ENCODE peak calls at places on chromosomes 1 and 21, in seven cellular contexts. S is SJSA1; H is kidney epithelial cell; C is NCI-H1105 treated with DMSO at 0.1 percent for 48 hours; R is effector memory CD4-positive, alpha-beta T cell; Y is neuronal stem cell; V is kidney. I is an unnamed sample.

GRCh38 chr1:24745711-24746582 is 700 bp downstream of the CLIC4 start:
- DNase-seq in S (peak; percentile 65), H (no peak), C (peak; percentile 50), R (no peak), Y (no peak), V (no peak), I (no peak)

GRCh38 chr1:40243371-40243770 is 4.4 kb upstream of the TMCO2 start:
- DNase-seq in S (no peak), H (no peak), C (no peak), R (no peak), Y (no peak), V (no peak), I (peak; percentile 57)

GRCh38 chr21:34545079-34545884 is 33.3 kb upstream of the KCNE1 start:
- DNase-seq in S (peak; percentile 98), H (peak; percentile 67), C (no peak), R (no peak), Y (no peak), V (no peak), I (no peak)

GRCh38 chr21:28489197-28489596 is 503.5 kb downstream of the LTN1 start:
- DNase-seq in S (no peak), H (no peak), C (no peak), R (no peak), Y (no peak), V (no peak), I (no peak)

GRCh38 chr1:39896909-39897685 is 4.6 kb downstream of the MYCL start:
- DNase-seq in S (peak; percentile 57), H (no peak), C (no peak), R (no peak), Y (no peak), V (no peak), I (no peak)

GRCh38 chr1:237074371-237075117 is 32.6 kb downstream of the RYR2 start:
- DNase-seq in S (no peak), H (no peak), C (no peak), R (no peak), Y (no peak), V (no peak), I (no peak)

GRCh38 chr1:202662081-202662480 is 48.2 kb downstream of the SYT2 start:
- DNase-seq in S (no peak), H (no peak), C (peak; percentile 63), R (no peak), Y (no peak), V (no peak), I (no peak)

GRCh38 chr21:41653944-41654625 is 112.8 kb downstream of the RIPK4 start:
- DNase-seq in S (peak; percentile 92), H (no peak), C (no peak), R (no peak), Y (no peak), V (no peak), I (peak; percentile 11)

GRCh38 chr1:10734900-10735602 is 61.4 kb downstream of the CASZ1 start:
- DNase-seq in S (no peak), H (no peak), C (peak; percentile 89), R (no peak), Y (peak; percentile 44), V (no peak), I (no peak)

GRCh38 chr1:106995970-106996369 is 60.5 kb upstream of the PRMT6 start:
- DNase-seq in S (no peak), H (no peak), C (no peak), R (no peak), Y (no peak), V (no peak), I (no peak)

GRCh38 chr21:31446206-31446900 is 102.3 kb upstream of the TIAM1 start:
- DNase-seq in S (no peak), H (no peak), C (no peak), R (no peak), Y (no peak), V (no peak), I (no peak)

GRCh38 chr21:45326169-45326833 is 38.6 kb upstream of the POFUT2 start:
- DNase-seq in S (peak; percentile 58), H (no peak), C (no peak), R (no peak), Y (no peak), V (peak; percentile 66), I (no peak)

GRCh38 chr1:89527256-89527655 is 2.6 kb downstream of the LRRC8B start:
- DNase-seq in S (no peak), H (no peak), C (no peak), R (no peak), Y (no peak), V (no peak), I (no peak)

GRCh38 chr1:33170351-33171274 is 11.2 kb downstream of the TRIM62 start:
- DNase-seq in S (no peak), H (no peak), C (no peak), R (no peak), Y (no peak), V (no peak), I (no peak)

GRCh38 chr21:45543371-45543709 is 1.1 kb upstream of the SLC19A1 start:
- DNase-seq in S (no peak), H (no peak), C (no peak), R (no peak), Y (no peak), V (no peak), I (no peak)

GRCh38 chr21:43318841-43319781 is 107.8 kb downstream of the SIK1 start:
- DNase-seq in S (peak; percentile 52), H (no peak), C (no peak), R (no peak), Y (no peak), V (peak; percentile 75), I (no peak)

GRCh38 chr1:231958448-231958847 is 331.9 kb downstream of the DISC1 start:
- DNase-seq in S (no peak), H (no peak), C (no peak), R (no peak), Y (no peak), V (no peak), I (no peak)